ENCODE peak calls at places on chromosome 9, in six cellular contexts. S is GM13976, M is head of caudate nucleus, R is kidney tubule cell, W is lower leg skin, Y is G401. Z is an unnamed sample.

GRCh38 chr9:31030741-31031202 is 1353.7 kb upstream of the ACO1 start:
- DNase-seq in R (peak), M (no peak), Y (peak), S (no peak), W (no peak), Z (no peak)

GRCh38 chr9:84659273-84659672 is 10.3 kb upstream of the NTRK2 start:
- DNase-seq in M (no peak), Y (no peak), R (no peak), W (no peak), S (no peak), Z (no peak)

GRCh38 chr9:99401826-99402225 is 179.7 kb downstream of the SEC61B start:
- DNase-seq in Y (no peak), W (no peak), R (no peak), S (no peak), M (no peak), Z (no peak)

GRCh38 chr9:96619109-96619435 is 571 bp downstream of the CDC14B start:
- DNase-seq in Y (no peak), S (peak), M (peak), W (no peak), R (no peak), Z (no peak)

GRCh38 chr9:94912700-94913249 is 186.3 kb downstream of the AOPEP start:
- DNase-seq in W (peak), S (no peak), R (peak), Y (peak), M (peak), Z (no peak)

GRCh38 chr9:137281345-137282116 is 4.0 kb downstream of the TOR4A start:
- DNase-seq in M (no peak), Y (no peak), S (no peak), W (no peak), R (no peak), Z (no peak)

GRCh38 chr9:121322037-121322736 is 47.9 kb downstream of the STOM start:
- DNase-seq in Y (no peak), W (no peak), R (peak), S (no peak), M (no peak), Z (no peak)

GRCh38 chr9:135308809-135309762 is 170.5 kb upstream of the PPP1R26 start:
- DNase-seq in S (no peak), R (no peak), Y (no peak), M (no peak), W (peak), Z (no peak)

GRCh38 chr9:133619791-133620190 is 10.6 kb upstream of the FAM163B start:
- DNase-seq in M (peak), S (no peak), W (no peak), R (peak), Y (no peak), Z (peak)

GRCh38 chr9:72586388-72587160 is 65.2 kb downstream of the TMC1 start:
- DNase-seq in S (no peak), W (no peak), R (peak), M (no peak), Y (no peak), Z (peak)

GRCh38 chr9:98009926-98010325 is 26.8 kb downstream of the ANP32B start:
- DNase-seq in R (peak), S (no peak), Y (no peak), W (no peak), M (no peak), Z (no peak)

GRCh38 chr9:133141833-133142594 is 21.0 kb upstream of the RALGDS start:
- DNase-seq in R (no peak), W (peak), S (peak), M (peak), Y (no peak), Z (peak)

GRCh38 chr9:70021026-70021571 is 22.5 kb upstream of the MAMDC2 start:
- DNase-seq in Y (no peak), R (peak), S (no peak), M (peak), W (peak), Z (no peak)

GRCh38 chr9:136940526-136941230 is 3.9 kb downstream of the FBXW5 start:
- DNase-seq in S (no peak), R (no peak), Y (no peak), M (no peak), W (no peak), Z (no peak)

GRCh38 chr9:122446819-122447484 is 30.8 kb downstream of the OR1J1 start:
- DNase-seq in R (no peak), S (no peak), Y (no peak), M (no peak), W (no peak), Z (no peak)

GRCh38 chr9:137351781-137352501 is 49.9 kb upstream of the NRARP start:
- DNase-seq in W (peak), R (no peak), S (peak), M (no peak), Y (no peak), Z (no peak)

GRCh38 chr9:37619806-37620205 is 27.4 kb upstream of the TOMM5 start:
- DNase-seq in R (no peak), Y (no peak), W (no peak), M (no peak), S (no peak), Z (no peak)

GRCh38 chr9:36900136-36900855 is 133.8 kb downstream of the PAX5 start:
- DNase-seq in M (no peak), W (peak), S (no peak), Y (no peak), R (no peak), Z (no peak)

GRCh38 chr9:33415152-33416038 is 13.0 kb upstream of the AQP7 start:
- DNase-seq in Y (peak), W (peak), S (peak), R (peak), M (peak), Z (peak)

GRCh38 chr9:20732118-20732517 is 48.1 kb downstream of the FOCAD start:
- DNase-seq in M (no peak), W (no peak), R (peak), Y (no peak), S (no peak), Z (no peak)

GRCh38 chr9:137809038-137809630 is 68.4 kb upstream of the CACNA1B start:
- DNase-seq in Y (no peak), M (no peak), W (no peak), R (no peak), S (peak), Z (peak)

GRCh38 chr9:135932656-135933055 is 25.3 kb upstream of the CAMSAP1 start:
- DNase-seq in S (no peak), Y (no peak), R (no peak), W (no peak), M (no peak), Z (no peak)

Z was measured in GM12865.